ENCODE peak calls at places on chromosomes 16 and 17, in ten cellular contexts. Z is omental fat pad; R is heart left ventricle; O is NCI-H460; I is GM03348; N is CD4-positive, CD25-positive, alpha-beta regulatory T cell; A is RWPE1; F is cardiac muscle cell; E is small intestine; J is NCI-H345. G is an unnamed sample.

GRCh38 chr17:16923904-16924700 is 47.8 kb downstream of the TNFRSF13B start:
- DNase-seq in N (no peak), J (no peak), Z (no peak), I (no peak), A (no peak), O (no peak), F (no peak), E (no peak), R (no peak), G (no peak)

GRCh38 chr16:23296994-23297393 is 5.1 kb upstream of the SCNN1B start:
- DNase-seq in F (no peak), Z (no peak), N (no peak), I (no peak), R (no peak), O (no peak), J (no peak), A (no peak), E (no peak), G (no peak)

GRCh38 chr16:13702614-13703013 is 217.3 kb upstream of the ERCC4 start:
- DNase-seq in F (no peak), E (no peak), O (no peak), J (no peak), A (no peak), Z (no peak), R (no peak), I (no peak), N (no peak), G (no peak)

GRCh38 chr17:17495448-17496188 is 577 bp downstream of the RASD1 start:
- DNase-seq in O (no peak), R (peak), A (no peak), N (peak), F (no peak), Z (no peak), J (no peak), I (peak), E (peak), G (no peak)

GRCh38 chr16:66489818-66490217 is 60.1 kb downstream of the TK2 start:
- DNase-seq in A (no peak), I (no peak), R (no peak), F (no peak), Z (no peak), J (no peak), O (no peak), N (no peak), E (no peak), G (no peak)

GRCh38 chr17:4903051-4903818 is at the start of gene CHRNE:
- DNase-seq in Z (peak), I (peak), R (peak), A (peak), N (peak), J (peak), E (peak), O (peak), F (peak), G (peak)

GRCh38 chr17:44097110-44097810 is 26.2 kb downstream of the HDAC5 start:
- DNase-seq in I (peak), J (no peak), A (no peak), O (no peak), F (peak), N (no peak), Z (no peak), E (no peak), R (peak), G (peak)

GRCh38 chr16:20349615-20350014 is 2.9 kb downstream of the UMOD start:
- DNase-seq in F (no peak), R (no peak), A (no peak), N (no peak), O (no peak), Z (no peak), I (no peak), E (no peak), J (no peak), G (no peak)

GRCh38 chr16:6732166-6732565 is 600.5 kb upstream of the RBFOX1 start:
- DNase-seq in A (no peak), R (no peak), Z (no peak), E (no peak), J (no peak), N (no peak), F (no peak), O (no peak), I (no peak), G (no peak)